ENCODE peak calls at places on chromosomes 7 and 10, in eight cellular contexts. One of them, this sample, is unnamed.

GRCh38 chr7:128443817-128444216 is 11.9 kb upstream of the HILPDA start:
- DNase-seq in stomach: peak; percentile 38
- DNase-seq in K562: no peak
- DNase-seq in transverse colon: no peak
- DNase-seq in prostate gland: no peak
- DNase-seq in breast epithelium: no peak
- DNase-seq in suprapubic skin: no peak
- DNase-seq in HCT116: no peak
- DNase-seq in this sample: no peak

GRCh38 chr7:40720401-40720800 is 585.6 kb downstream of the SUGCT start:
- DNase-seq in stomach: no peak
- DNase-seq in K562: no peak
- DNase-seq in transverse colon: no peak
- DNase-seq in prostate gland: no peak
- DNase-seq in breast epithelium: no peak
- DNase-seq in suprapubic skin: no peak
- DNase-seq in HCT116: no peak
- DNase-seq in this sample: no peak

GRCh38 chr7:43104874-43105520 is 7.5 kb upstream of the HECW1 start:
- DNase-seq in stomach: no peak
- DNase-seq in K562: peak; percentile 27
- DNase-seq in transverse colon: no peak
- DNase-seq in prostate gland: no peak
- DNase-seq in breast epithelium: no peak
- DNase-seq in suprapubic skin: no peak
- DNase-seq in HCT116: no peak
- DNase-seq in this sample: no peak

GRCh38 chr7:37083311-37084096 is 359.2 kb upstream of the AOAH start:
- DNase-seq in stomach: no peak
- DNase-seq in K562: no peak
- DNase-seq in transverse colon: no peak
- DNase-seq in prostate gland: no peak
- DNase-seq in breast epithelium: no peak
- DNase-seq in suprapubic skin: no peak
- DNase-seq in HCT116: no peak
- DNase-seq in this sample: no peak

GRCh38 chr7:158861004-158861787 is 4.8 kb downstream of the DYNC2I1 start:
- DNase-seq in stomach: no peak
- DNase-seq in K562: no peak
- DNase-seq in transverse colon: no peak
- DNase-seq in prostate gland: no peak
- DNase-seq in breast epithelium: no peak
- DNase-seq in suprapubic skin: peak; percentile 15
- DNase-seq in HCT116: no peak
- DNase-seq in this sample: no peak

GRCh38 chr7:22333680-22334141 is 23.2 kb downstream of the RAPGEF5 start:
- DNase-seq in stomach: no peak
- DNase-seq in K562: no peak
- DNase-seq in transverse colon: peak; percentile 33
- DNase-seq in prostate gland: no peak
- DNase-seq in breast epithelium: no peak
- DNase-seq in suprapubic skin: no peak
- DNase-seq in HCT116: no peak
- DNase-seq in this sample: no peak

GRCh38 chr7:124701955-124702354 is 63.6 kb downstream of the GPR37 start:
- DNase-seq in stomach: no peak
- DNase-seq in K562: no peak
- DNase-seq in transverse colon: no peak
- DNase-seq in prostate gland: no peak
- DNase-seq in breast epithelium: no peak
- DNase-seq in suprapubic skin: no peak
- DNase-seq in HCT116: no peak
- DNase-seq in this sample: no peak

GRCh38 chr7:47893721-47894365 is 54.4 kb downstream of the PKD1L1 start:
- DNase-seq in stomach: no peak
- DNase-seq in K562: no peak
- DNase-seq in transverse colon: no peak
- DNase-seq in prostate gland: no peak
- DNase-seq in breast epithelium: no peak
- DNase-seq in suprapubic skin: no peak
- DNase-seq in HCT116: no peak
- DNase-seq in this sample: no peak

GRCh38 chr7:144513332-144513731 is 109.8 kb upstream of the NOBOX start:
- DNase-seq in stomach: no peak
- DNase-seq in K562: no peak
- DNase-seq in transverse colon: no peak
- DNase-seq in prostate gland: no peak
- DNase-seq in breast epithelium: no peak
- DNase-seq in suprapubic skin: no peak
- DNase-seq in HCT116: peak; percentile 35
- DNase-seq in this sample: no peak

GRCh38 chr7:46383605-46384004 is 462.5 kb upstream of the IGFBP3 start:
- DNase-seq in stomach: no peak
- DNase-seq in K562: no peak
- DNase-seq in transverse colon: no peak
- DNase-seq in prostate gland: no peak
- DNase-seq in breast epithelium: no peak
- DNase-seq in suprapubic skin: no peak
- DNase-seq in HCT116: no peak
- DNase-seq in this sample: no peak

GRCh38 chr7:32142649-32143048 is 72.4 kb upstream of the PDE1C start:
- DNase-seq in stomach: no peak
- DNase-seq in K562: no peak
- DNase-seq in transverse colon: no peak
- DNase-seq in prostate gland: no peak
- DNase-seq in breast epithelium: no peak
- DNase-seq in suprapubic skin: no peak
- DNase-seq in HCT116: no peak
- DNase-seq in this sample: no peak

GRCh38 chr10:97407211-97407951 is 6.2 kb upstream of the RRP12 start:
- DNase-seq in stomach: peak; percentile 60
- DNase-seq in K562: peak; percentile 71
- DNase-seq in transverse colon: peak; percentile 62
- DNase-seq in prostate gland: peak; percentile 61
- DNase-seq in breast epithelium: no peak
- DNase-seq in suprapubic skin: no peak
- DNase-seq in HCT116: peak; percentile 77
- DNase-seq in this sample: peak; percentile 87

GRCh38 chr7:74586258-74587200 is 71.0 kb upstream of the GTF2I start:
- DNase-seq in stomach: no peak
- DNase-seq in K562: no peak
- DNase-seq in transverse colon: no peak
- DNase-seq in prostate gland: no peak
- DNase-seq in breast epithelium: no peak
- DNase-seq in suprapubic skin: no peak
- DNase-seq in HCT116: no peak
- DNase-seq in this sample: no peak

GRCh38 chr10:86799188-86799845 is 42.9 kb downstream of the BMPR1A start:
- DNase-seq in stomach: no peak
- DNase-seq in K562: no peak
- DNase-seq in transverse colon: no peak
- DNase-seq in prostate gland: no peak
- DNase-seq in breast epithelium: no peak
- DNase-seq in suprapubic skin: no peak
- DNase-seq in HCT116: no peak
- DNase-seq in this sample: no peak

GRCh38 chr7:50450691-50451051 is 521 bp upstream of the FIGNL1 start:
- DNase-seq in stomach: no peak
- DNase-seq in K562: no peak
- DNase-seq in transverse colon: peak; percentile 16
- DNase-seq in prostate gland: no peak
- DNase-seq in breast epithelium: no peak
- DNase-seq in suprapubic skin: no peak
- DNase-seq in HCT116: no peak
- DNase-seq in this sample: no peak

GRCh38 chr10:117398014-117398413 is 22.8 kb upstream of the PDZD8 start:
- DNase-seq in stomach: no peak
- DNase-seq in K562: no peak
- DNase-seq in transverse colon: no peak
- DNase-seq in prostate gland: no peak
- DNase-seq in breast epithelium: no peak
- DNase-seq in suprapubic skin: no peak
- DNase-seq in HCT116: no peak
- DNase-seq in this sample: no peak

GRCh38 chr10:117399341-117400196 is 24.3 kb upstream of the PDZD8 start:
- DNase-seq in stomach: no peak
- DNase-seq in K562: no peak
- DNase-seq in transverse colon: no peak
- DNase-seq in prostate gland: no peak
- DNase-seq in breast epithelium: no peak
- DNase-seq in suprapubic skin: no peak
- DNase-seq in HCT116: no peak
- DNase-seq in this sample: peak; percentile 72
- TF ChIP-seq POLR2AphosphoS5 in stomach: no peak
- TF ChIP-seq POLR2AphosphoS5 in K562: no peak
- TF ChIP-seq POLR2AphosphoS5 in transverse colon: no peak
- TF ChIP-seq POLR2AphosphoS5 in prostate gland: no peak
- TF ChIP-seq POLR2AphosphoS5 in breast epithelium: no peak
- TF ChIP-seq POLR2AphosphoS5 in suprapubic skin: no peak
- TF ChIP-seq POLR2AphosphoS5 in HCT116: no peak
- TF ChIP-seq POLR2AphosphoS5 in this sample: no peak

GRCh38 chr10:89644691-89644966 is 413 bp downstream of the PANK1 start:
- DNase-seq in stomach: no peak
- DNase-seq in K562: no peak
- DNase-seq in transverse colon: no peak
- DNase-seq in prostate gland: peak; percentile 16
- DNase-seq in breast epithelium: no peak
- DNase-seq in suprapubic skin: no peak
- DNase-seq in HCT116: no peak
- DNase-seq in this sample: no peak
- H3K27ac ChIP-seq in stomach: peak overlapping the region; percentile 91
- H3K27ac ChIP-seq in K562: peak overlapping the region; percentile 84
- H3K27ac ChIP-seq in transverse colon: peak overlapping the region; percentile 99
- H3K27ac ChIP-seq in prostate gland: peak overlapping the region; percentile 78
- H3K27ac ChIP-seq in breast epithelium: peak overlapping the region; percentile 67
- H3K27ac ChIP-seq in suprapubic skin: peak overlapping the region; percentile 90
- H3K27ac ChIP-seq in HCT116: peak overlapping the region; percentile 94
- H3K27ac ChIP-seq in this sample: peak overlapping the region; percentile 81

GRCh38 chr7:31051598-31052503 is at the start of gene ADCYAP1R1:
- DNase-seq in stomach: no peak
- DNase-seq in K562: no peak
- DNase-seq in transverse colon: no peak
- DNase-seq in prostate gland: no peak
- DNase-seq in breast epithelium: no peak
- DNase-seq in suprapubic skin: no peak
- DNase-seq in HCT116: no peak
- DNase-seq in this sample: no peak
- TF ChIP-seq CTCF in stomach: no peak
- TF ChIP-seq CTCF in K562: no peak
- TF ChIP-seq CTCF in transverse colon: no peak
- TF ChIP-seq CTCF in prostate gland: no peak
- TF ChIP-seq CTCF in breast epithelium: no peak
- TF ChIP-seq CTCF in suprapubic skin: peak; percentile 6
- TF ChIP-seq CTCF in HCT116: no peak
- TF ChIP-seq CTCF in this sample: no peak

GRCh38 chr7:511476-512145 is 8.0 kb downstream of the PDGFA start:
- DNase-seq in stomach: no peak
- DNase-seq in K562: no peak
- DNase-seq in transverse colon: no peak
- DNase-seq in prostate gland: peak; percentile 79
- DNase-seq in breast epithelium: no peak
- DNase-seq in suprapubic skin: no peak
- DNase-seq in HCT116: no peak
- DNase-seq in this sample: no peak
- TF ChIP-seq POLR2AphosphoS5 in stomach: no peak
- TF ChIP-seq POLR2AphosphoS5 in K562: no peak
- TF ChIP-seq POLR2AphosphoS5 in transverse colon: no peak
- TF ChIP-seq POLR2AphosphoS5 in prostate gland: peak; percentile 75
- TF ChIP-seq POLR2AphosphoS5 in breast epithelium: no peak
- TF ChIP-seq POLR2AphosphoS5 in suprapubic skin: no peak
- TF ChIP-seq POLR2AphosphoS5 in HCT116: no peak
- TF ChIP-seq POLR2AphosphoS5 in this sample: no peak

DNA sequence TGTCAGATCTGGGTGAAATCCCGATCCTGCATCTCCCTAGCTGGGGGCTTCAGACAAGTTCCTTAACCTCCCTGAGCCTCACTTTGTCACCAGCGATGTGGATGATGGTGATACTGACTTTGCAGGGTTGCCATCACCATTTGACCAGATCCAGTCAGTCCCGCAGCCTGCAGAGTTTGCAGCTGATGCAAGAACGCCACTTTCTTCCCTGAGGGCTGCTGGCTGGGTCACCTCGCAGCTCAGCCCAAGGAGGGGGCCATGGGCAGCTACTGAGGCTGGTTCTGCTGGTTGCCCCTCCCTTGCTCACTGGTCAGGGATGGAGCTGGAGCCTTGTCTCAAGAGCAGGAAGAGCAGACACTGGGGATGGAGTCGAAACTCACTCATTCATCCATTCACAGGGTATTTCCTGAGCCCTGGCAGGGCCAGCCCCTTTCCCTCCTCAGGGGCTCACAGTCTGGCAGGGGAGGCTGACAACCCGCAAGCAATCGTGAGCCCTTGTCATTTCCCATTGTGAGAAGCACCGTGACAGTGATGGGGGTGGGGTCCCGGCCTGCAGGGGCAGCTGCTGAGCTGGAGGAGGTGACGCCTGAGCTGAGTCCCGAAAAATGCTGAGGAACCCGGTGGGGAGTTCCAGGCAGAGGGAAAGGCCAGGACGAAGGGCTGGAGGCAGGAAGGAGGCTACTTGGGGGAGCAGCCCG is 111.1 kb upstream of the TCF7L2 start:
- DNase-seq in stomach: no peak
- DNase-seq in K562: no peak
- DNase-seq in transverse colon: no peak
- DNase-seq in prostate gland: no peak
- DNase-seq in breast epithelium: no peak
- DNase-seq in suprapubic skin: no peak
- DNase-seq in HCT116: no peak
- DNase-seq in this sample: no peak
- H3K27ac ChIP-seq in stomach: no peak overlapping the region
- H3K27ac ChIP-seq in K562: no peak overlapping the region
- H3K27ac ChIP-seq in transverse colon: no peak overlapping the region
- H3K27ac ChIP-seq in prostate gland: no peak overlapping the region
- H3K27ac ChIP-seq in breast epithelium: no peak overlapping the region
- H3K27ac ChIP-seq in suprapubic skin: no peak overlapping the region
- H3K27ac ChIP-seq in HCT116: no peak overlapping the region
- H3K27ac ChIP-seq in this sample: no peak overlapping the region

GRCh38 chr7:141477866-141478265 is 73.3 kb upstream of the AGK start:
- DNase-seq in stomach: no peak
- DNase-seq in K562: no peak
- DNase-seq in transverse colon: no peak
- DNase-seq in prostate gland: no peak
- DNase-seq in breast epithelium: no peak
- DNase-seq in suprapubic skin: no peak
- DNase-seq in HCT116: no peak
- DNase-seq in this sample: no peak
- TF ChIP-seq CTCF in stomach: no peak
- TF ChIP-seq CTCF in K562: no peak
- TF ChIP-seq CTCF in transverse colon: no peak
- TF ChIP-seq CTCF in prostate gland: no peak
- TF ChIP-seq CTCF in breast epithelium: no peak
- TF ChIP-seq CTCF in suprapubic skin: no peak
- TF ChIP-seq CTCF in HCT116: no peak
- TF ChIP-seq CTCF in this sample: no peak